ENCODE peak calls at places on chromosomes 6 and 20, in eight cellular contexts. One of them, this sample, is unnamed.

GRCh38 chr20:42530855-42531674 is 658.6 kb downstream of the PTPRT start:
- DNase-seq in heart right ventricle: peak
- DNase-seq in activated T-helper 1 cell treated with anti-CD3 and anti-CD28 coated beads, Interleukin-12 subunit alpha, Interleukin-12 subunit beta, Interleukin-2, Interleukin-4 antibody, amounts not matched to agents 30 ng/mL and 10 ng/mL and 1 ng/mL, durations not matched to agents 14 hours and 24 hours and 36 hours: no peak
- DNase-seq in activated CD4-positive, CD25-positive, alpha-beta regulatory T cell: no peak
- DNase-seq in HCEC 1CT: no peak
- DNase-seq in MCF 10A: no peak
- DNase-seq in NCI-H446 treated with DMSO at 0.1 percent for 48 hours: peak
- DNase-seq in KG1: no peak
- DNase-seq in this sample: no peak

GRCh38 chr20:59580991-59581401 is 23.3 kb upstream of the PHACTR3 start:
- DNase-seq in heart right ventricle: no peak
- DNase-seq in activated T-helper 1 cell treated with anti-CD3 and anti-CD28 coated beads, Interleukin-12 subunit alpha, Interleukin-12 subunit beta, Interleukin-2, Interleukin-4 antibody, amounts not matched to agents 30 ng/mL and 10 ng/mL and 1 ng/mL, durations not matched to agents 14 hours and 24 hours and 36 hours: no peak
- DNase-seq in activated CD4-positive, CD25-positive, alpha-beta regulatory T cell: no peak
- DNase-seq in HCEC 1CT: no peak
- DNase-seq in MCF 10A: no peak
- DNase-seq in NCI-H446 treated with DMSO at 0.1 percent for 48 hours: no peak
- DNase-seq in KG1: no peak
- DNase-seq in this sample: no peak

GRCh38 chr20:5168582-5169396 is 42.0 kb downstream of the CDS2 start:
- DNase-seq in heart right ventricle: peak
- DNase-seq in activated T-helper 1 cell treated with anti-CD3 and anti-CD28 coated beads, Interleukin-12 subunit alpha, Interleukin-12 subunit beta, Interleukin-2, Interleukin-4 antibody, amounts not matched to agents 30 ng/mL and 10 ng/mL and 1 ng/mL, durations not matched to agents 14 hours and 24 hours and 36 hours: no peak
- DNase-seq in activated CD4-positive, CD25-positive, alpha-beta regulatory T cell: no peak
- DNase-seq in HCEC 1CT: peak
- DNase-seq in MCF 10A: peak
- DNase-seq in NCI-H446 treated with DMSO at 0.1 percent for 48 hours: no peak
- DNase-seq in KG1: no peak
- DNase-seq in this sample: no peak

GRCh38 chr6:4603291-4603690 is 172.9 kb upstream of the CDYL start:
- DNase-seq in heart right ventricle: peak
- DNase-seq in activated T-helper 1 cell treated with anti-CD3 and anti-CD28 coated beads, Interleukin-12 subunit alpha, Interleukin-12 subunit beta, Interleukin-2, Interleukin-4 antibody, amounts not matched to agents 30 ng/mL and 10 ng/mL and 1 ng/mL, durations not matched to agents 14 hours and 24 hours and 36 hours: no peak
- DNase-seq in activated CD4-positive, CD25-positive, alpha-beta regulatory T cell: no peak
- DNase-seq in HCEC 1CT: peak
- DNase-seq in MCF 10A: peak
- DNase-seq in NCI-H446 treated with DMSO at 0.1 percent for 48 hours: no peak
- DNase-seq in KG1: no peak
- DNase-seq in this sample: no peak

GRCh38 chr6:44645276-44645675 is 257.8 kb downstream of the CDC5L start:
- DNase-seq in heart right ventricle: no peak
- DNase-seq in activated T-helper 1 cell treated with anti-CD3 and anti-CD28 coated beads, Interleukin-12 subunit alpha, Interleukin-12 subunit beta, Interleukin-2, Interleukin-4 antibody, amounts not matched to agents 30 ng/mL and 10 ng/mL and 1 ng/mL, durations not matched to agents 14 hours and 24 hours and 36 hours: no peak
- DNase-seq in activated CD4-positive, CD25-positive, alpha-beta regulatory T cell: no peak
- DNase-seq in HCEC 1CT: peak
- DNase-seq in MCF 10A: no peak
- DNase-seq in NCI-H446 treated with DMSO at 0.1 percent for 48 hours: no peak
- DNase-seq in KG1: no peak
- DNase-seq in this sample: no peak

GRCh38 chr20:9503530-9504251 is 10.7 kb upstream of the LAMP5 start:
- DNase-seq in heart right ventricle: no peak
- DNase-seq in activated T-helper 1 cell treated with anti-CD3 and anti-CD28 coated beads, Interleukin-12 subunit alpha, Interleukin-12 subunit beta, Interleukin-2, Interleukin-4 antibody, amounts not matched to agents 30 ng/mL and 10 ng/mL and 1 ng/mL, durations not matched to agents 14 hours and 24 hours and 36 hours: no peak
- DNase-seq in activated CD4-positive, CD25-positive, alpha-beta regulatory T cell: no peak
- DNase-seq in HCEC 1CT: peak
- DNase-seq in MCF 10A: peak
- DNase-seq in NCI-H446 treated with DMSO at 0.1 percent for 48 hours: no peak
- DNase-seq in KG1: no peak
- DNase-seq in this sample: no peak

GRCh38 chr6:45607818-45608217 is 230.1 kb upstream of the SUPT3H start:
- DNase-seq in heart right ventricle: no peak
- DNase-seq in activated T-helper 1 cell treated with anti-CD3 and anti-CD28 coated beads, Interleukin-12 subunit alpha, Interleukin-12 subunit beta, Interleukin-2, Interleukin-4 antibody, amounts not matched to agents 30 ng/mL and 10 ng/mL and 1 ng/mL, durations not matched to agents 14 hours and 24 hours and 36 hours: no peak
- DNase-seq in activated CD4-positive, CD25-positive, alpha-beta regulatory T cell: no peak
- DNase-seq in HCEC 1CT: peak
- DNase-seq in MCF 10A: peak
- DNase-seq in NCI-H446 treated with DMSO at 0.1 percent for 48 hours: no peak
- DNase-seq in KG1: no peak
- DNase-seq in this sample: no peak

GRCh38 chr20:19815553-19815991 is 57.5 kb downstream of the RIN2 start:
- DNase-seq in heart right ventricle: peak
- DNase-seq in activated T-helper 1 cell treated with anti-CD3 and anti-CD28 coated beads, Interleukin-12 subunit alpha, Interleukin-12 subunit beta, Interleukin-2, Interleukin-4 antibody, amounts not matched to agents 30 ng/mL and 10 ng/mL and 1 ng/mL, durations not matched to agents 14 hours and 24 hours and 36 hours: no peak
- DNase-seq in activated CD4-positive, CD25-positive, alpha-beta regulatory T cell: no peak
- DNase-seq in HCEC 1CT: peak
- DNase-seq in MCF 10A: peak
- DNase-seq in NCI-H446 treated with DMSO at 0.1 percent for 48 hours: no peak
- DNase-seq in KG1: no peak
- DNase-seq in this sample: no peak

GRCh38 chr6:33248643-33248931 is 23.1 kb downstream of the VPS52 start:
- DNase-seq in heart right ventricle: no peak
- DNase-seq in activated T-helper 1 cell treated with anti-CD3 and anti-CD28 coated beads, Interleukin-12 subunit alpha, Interleukin-12 subunit beta, Interleukin-2, Interleukin-4 antibody, amounts not matched to agents 30 ng/mL and 10 ng/mL and 1 ng/mL, durations not matched to agents 14 hours and 24 hours and 36 hours: no peak
- DNase-seq in activated CD4-positive, CD25-positive, alpha-beta regulatory T cell: no peak
- DNase-seq in HCEC 1CT: peak
- DNase-seq in MCF 10A: no peak
- DNase-seq in NCI-H446 treated with DMSO at 0.1 percent for 48 hours: peak
- DNase-seq in KG1: peak
- DNase-seq in this sample: no peak

GRCh38 chr20:64065973-64066341 is 3.0 kb downstream of the TCEA2 start:
- DNase-seq in heart right ventricle: no peak
- DNase-seq in activated T-helper 1 cell treated with anti-CD3 and anti-CD28 coated beads, Interleukin-12 subunit alpha, Interleukin-12 subunit beta, Interleukin-2, Interleukin-4 antibody, amounts not matched to agents 30 ng/mL and 10 ng/mL and 1 ng/mL, durations not matched to agents 14 hours and 24 hours and 36 hours: peak
- DNase-seq in activated CD4-positive, CD25-positive, alpha-beta regulatory T cell: no peak
- DNase-seq in HCEC 1CT: peak
- DNase-seq in MCF 10A: peak
- DNase-seq in NCI-H446 treated with DMSO at 0.1 percent for 48 hours: no peak
- DNase-seq in KG1: no peak
- DNase-seq in this sample: no peak

GRCh38 chr6:39280247-39280731 is 33.9 kb downstream of the KCNK17 start:
- DNase-seq in heart right ventricle: no peak
- DNase-seq in activated T-helper 1 cell treated with anti-CD3 and anti-CD28 coated beads, Interleukin-12 subunit alpha, Interleukin-12 subunit beta, Interleukin-2, Interleukin-4 antibody, amounts not matched to agents 30 ng/mL and 10 ng/mL and 1 ng/mL, durations not matched to agents 14 hours and 24 hours and 36 hours: no peak
- DNase-seq in activated CD4-positive, CD25-positive, alpha-beta regulatory T cell: no peak
- DNase-seq in HCEC 1CT: no peak
- DNase-seq in MCF 10A: peak
- DNase-seq in NCI-H446 treated with DMSO at 0.1 percent for 48 hours: no peak
- DNase-seq in KG1: no peak
- DNase-seq in this sample: no peak

GRCh38 chr20:17749979-17750721 is 50.4 kb downstream of the BANF2 start:
- DNase-seq in heart right ventricle: peak
- DNase-seq in activated T-helper 1 cell treated with anti-CD3 and anti-CD28 coated beads, Interleukin-12 subunit alpha, Interleukin-12 subunit beta, Interleukin-2, Interleukin-4 antibody, amounts not matched to agents 30 ng/mL and 10 ng/mL and 1 ng/mL, durations not matched to agents 14 hours and 24 hours and 36 hours: no peak
- DNase-seq in activated CD4-positive, CD25-positive, alpha-beta regulatory T cell: no peak
- DNase-seq in HCEC 1CT: peak
- DNase-seq in MCF 10A: no peak
- DNase-seq in NCI-H446 treated with DMSO at 0.1 percent for 48 hours: no peak
- DNase-seq in KG1: no peak
- DNase-seq in this sample: no peak

GRCh38 chr6:149435919-149436586 is 36.0 kb downstream of the SUMO4 start:
- DNase-seq in heart right ventricle: no peak
- DNase-seq in activated T-helper 1 cell treated with anti-CD3 and anti-CD28 coated beads, Interleukin-12 subunit alpha, Interleukin-12 subunit beta, Interleukin-2, Interleukin-4 antibody, amounts not matched to agents 30 ng/mL and 10 ng/mL and 1 ng/mL, durations not matched to agents 14 hours and 24 hours and 36 hours: no peak
- DNase-seq in activated CD4-positive, CD25-positive, alpha-beta regulatory T cell: no peak
- DNase-seq in HCEC 1CT: no peak
- DNase-seq in MCF 10A: no peak
- DNase-seq in NCI-H446 treated with DMSO at 0.1 percent for 48 hours: no peak
- DNase-seq in KG1: no peak
- DNase-seq in this sample: no peak

GRCh38 chr20:21702553-21703467 is 2.7 kb upstream of the PAX1 start:
- DNase-seq in heart right ventricle: peak
- DNase-seq in activated T-helper 1 cell treated with anti-CD3 and anti-CD28 coated beads, Interleukin-12 subunit alpha, Interleukin-12 subunit beta, Interleukin-2, Interleukin-4 antibody, amounts not matched to agents 30 ng/mL and 10 ng/mL and 1 ng/mL, durations not matched to agents 14 hours and 24 hours and 36 hours: no peak
- DNase-seq in activated CD4-positive, CD25-positive, alpha-beta regulatory T cell: no peak
- DNase-seq in HCEC 1CT: no peak
- DNase-seq in MCF 10A: no peak
- DNase-seq in NCI-H446 treated with DMSO at 0.1 percent for 48 hours: no peak
- DNase-seq in KG1: no peak
- DNase-seq in this sample: no peak

This sample was measured in stimulated activated CD4-positive, alpha-beta T cell treated with anti-CD3 and anti-CD28 coated beads, Interleukin-1b, Interleukin-23, amount 100 ng/mL, for 24 hours.